ENCODE peak calls at places on chromosomes 13 and 19, in ten cellular contexts. X, O, M, F, B, J, Q, R, L and T are unnamed samples.

GRCh38 chr19:36963262-36963661 is 47.1 kb downstream of the ZNF568 start:
- DNase-seq in O (no peak), X (no peak), R (no peak), Q (no peak), L (no peak), M (no peak), F (no peak), B (no peak), J (no peak), T (no peak)

GRCh38 chr13:99414048-99414995 is 87.0 kb upstream of the TM9SF2 start:
- DNase-seq in J (peak), L (peak), Q (no peak), M (no peak), F (no peak), B (no peak), O (no peak), X (no peak), R (no peak), T (no peak)

GRCh38 chr13:74306496-74306895 is 172.3 kb upstream of the KLF12 start:
- DNase-seq in R (no peak), L (no peak), B (no peak), Q (no peak), F (no peak), X (peak), J (no peak), O (no peak), M (no peak), T (no peak)

GRCh38 chr13:105341758-105342157 is 1193.7 kb downstream of the EFNB2 start:
- DNase-seq in L (no peak), J (no peak), X (no peak), O (no peak), R (no peak), Q (no peak), B (no peak), M (no peak), F (no peak), T (no peak)

GRCh38 chr19:13459351-13459750 is 46.9 kb downstream of the CACNA1A start:
- DNase-seq in R (no peak), B (no peak), J (no peak), M (peak), Q (no peak), X (no peak), L (no peak), F (no peak), O (no peak), T (no peak)

GRCh38 chr19:55702131-55702627 is 27.2 kb downstream of the EPN1 start:
- DNase-seq in X (no peak), B (no peak), R (no peak), M (peak), L (no peak), Q (no peak), J (peak), O (no peak), F (no peak), T (no peak)

GRCh38 chr19:18649371-18650047 is 12.7 kb downstream of the KLHL26 start:
- DNase-seq in Q (no peak), X (no peak), M (peak), L (no peak), F (no peak), R (peak), O (peak), B (no peak), J (no peak), T (peak)

GRCh38 chr13:100636441-100636840 is 38.2 kb downstream of the TMTC4 start:
- DNase-seq in X (no peak), L (no peak), J (no peak), O (no peak), R (no peak), B (no peak), F (no peak), Q (no peak), M (no peak), T (no peak)

GRCh38 chr19:37905936-37906867 is at the start of gene WDR87:
- DNase-seq in X (no peak), M (no peak), J (peak), O (peak), R (no peak), L (peak), F (peak), Q (no peak), B (no peak), T (peak)

GRCh38 chr19:34428549-34429285 is 536 bp downstream of the UBA2 start:
- DNase-seq in M (peak), J (no peak), L (no peak), R (peak), O (no peak), F (peak), X (no peak), B (no peak), Q (no peak), T (peak)

GRCh38 chr13:19685034-19685433 is 51.6 kb downstream of the MPHOSPH8 start:
- DNase-seq in O (no peak), F (no peak), B (no peak), X (no peak), J (no peak), M (no peak), Q (no peak), R (no peak), L (peak), T (no peak)

GRCh38 chr13:112893570-112894422 is 75.2 kb upstream of the MCF2L start:
- DNase-seq in J (no peak), M (no peak), Q (no peak), R (no peak), F (peak), X (no peak), L (peak), O (no peak), B (no peak), T (peak)

GRCh38 chr13:48749699-48750473 is 96.2 kb downstream of the CYSLTR2 start:
- DNase-seq in L (peak), F (peak), J (peak), Q (peak), X (peak), O (peak), B (peak), R (peak), M (peak), T (peak)

GRCh38 chr13:79995334-79995733 is 345.6 kb downstream of the SPRY2 start:
- DNase-seq in X (peak), B (no peak), L (no peak), O (no peak), R (no peak), J (no peak), Q (no peak), F (no peak), M (no peak), T (peak)

GRCh38 chr13:75650991-75651390 is 14.9 kb downstream of the LMO7 start:
- DNase-seq in X (no peak), J (no peak), F (no peak), Q (no peak), L (no peak), M (no peak), B (no peak), O (no peak), R (no peak), T (no peak)

GRCh38 chr19:55493052-55493649 is 4.9 kb downstream of the SSC5D start:
- DNase-seq in X (no peak), L (no peak), R (no peak), O (no peak), Q (no peak), F (no peak), B (no peak), J (no peak), M (no peak), T (no peak)

GRCh38 chr13:32334676-32335075 is 19.4 kb downstream of the BRCA2 start:
- DNase-seq in J (no peak), L (no peak), R (no peak), X (no peak), B (no peak), Q (no peak), O (no peak), M (no peak), F (no peak), T (no peak)

GRCh38 chr13:35771898-35772297 is 295.4 kb upstream of the MAB21L1 start:
- DNase-seq in X (peak), R (no peak), M (no peak), F (no peak), B (no peak), J (no peak), Q (peak), O (no peak), L (no peak), T (peak)

GRCh38 chr13:43963726-43964125 is 84.0 kb downstream of the LACC1 start:
- DNase-seq in B (no peak), Q (no peak), J (no peak), R (no peak), L (no peak), F (peak), M (no peak), X (no peak), O (no peak), T (no peak)

GRCh38 chr19:27859689-27860088 is 1353.3 kb downstream of the UQCRFS1 start:
- DNase-seq in R (no peak), L (no peak), Q (no peak), X (no peak), F (no peak), B (no peak), O (no peak), J (no peak), M (no peak), T (no peak)

GRCh38 chr13:33642374-33643065 is 175.4 kb upstream of the RFC3 start:
- DNase-seq in F (peak), L (no peak), R (peak), O (no peak), Q (peak), B (no peak), M (peak), X (no peak), J (peak), T (peak)

GRCh38 chr13:79589605-79590511 is 108.9 kb downstream of the NDFIP2 start:
- DNase-seq in R (no peak), M (no peak), F (peak), O (no peak), B (no peak), X (no peak), Q (no peak), J (no peak), L (no peak), T (no peak)

GRCh38 chr19:29714953-29715694 is at the start of gene C19orf12:
- DNase-seq in L (peak), X (no peak), Q (no peak), B (no peak), J (no peak), R (peak), O (peak), M (peak), F (peak), T (peak)

DNA sequence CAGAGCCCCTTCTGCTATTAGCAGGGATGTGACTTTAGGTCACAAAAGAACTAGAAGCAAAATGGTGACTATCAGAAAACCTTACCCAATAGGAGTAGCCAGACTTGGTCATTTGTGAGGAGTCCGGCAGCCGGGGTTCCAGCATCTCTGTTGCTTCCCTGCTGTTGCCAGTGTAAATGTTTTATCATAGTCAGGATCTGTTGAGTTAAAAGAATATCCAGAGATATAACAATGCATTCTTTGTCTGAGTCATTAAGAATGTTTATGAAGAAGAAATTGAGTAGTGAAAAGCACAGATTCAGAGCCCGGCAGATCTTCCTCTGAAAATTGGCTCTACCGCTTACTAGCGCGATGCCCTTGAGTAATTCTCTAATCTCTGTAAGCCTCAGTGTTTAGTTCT is 84.2 kb downstream of the COL4A2 start:
- DNase-seq in Q (no peak), M (no peak), L (no peak), R (no peak), X (no peak), J (no peak), F (no peak), B (no peak), O (no peak), T (peak)
- TF ChIP-seq CTCF in Q (no peak), M (no peak), L (no peak), R (no peak), X (no peak), J (no peak), F (no peak), B (no peak), O (no peak), T (no peak)

DNA sequence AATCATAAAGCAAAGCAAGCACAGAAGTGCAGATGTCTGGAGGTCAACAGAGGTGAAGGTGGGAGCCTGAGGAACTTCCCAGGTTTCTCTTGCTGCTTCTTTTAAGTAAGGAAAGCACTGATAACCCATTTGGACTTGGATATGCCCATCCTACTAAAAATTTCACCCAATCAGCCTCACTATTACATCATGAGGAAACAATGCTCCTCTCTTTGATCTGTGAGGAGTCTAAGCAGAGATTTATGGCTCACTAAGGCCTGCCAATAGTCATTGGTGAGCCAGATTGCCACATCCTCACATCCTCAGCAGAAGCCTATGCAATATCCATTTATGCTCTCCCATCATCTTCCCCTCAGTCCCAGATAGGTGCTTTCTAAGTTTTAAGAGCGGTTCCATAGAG is 98.7 kb downstream of the EPSTI1 start:
- DNase-seq in L (no peak), M (peak), F (peak), J (no peak), X (no peak), O (no peak), B (no peak), R (no peak), Q (no peak), T (peak)
- H3K4me3 ChIP-seq in L (no peak), M (no peak), F (no peak), J (no peak), X (no peak), O (no peak), B (no peak), R (no peak), Q (no peak), T (no peak)

DNA sequence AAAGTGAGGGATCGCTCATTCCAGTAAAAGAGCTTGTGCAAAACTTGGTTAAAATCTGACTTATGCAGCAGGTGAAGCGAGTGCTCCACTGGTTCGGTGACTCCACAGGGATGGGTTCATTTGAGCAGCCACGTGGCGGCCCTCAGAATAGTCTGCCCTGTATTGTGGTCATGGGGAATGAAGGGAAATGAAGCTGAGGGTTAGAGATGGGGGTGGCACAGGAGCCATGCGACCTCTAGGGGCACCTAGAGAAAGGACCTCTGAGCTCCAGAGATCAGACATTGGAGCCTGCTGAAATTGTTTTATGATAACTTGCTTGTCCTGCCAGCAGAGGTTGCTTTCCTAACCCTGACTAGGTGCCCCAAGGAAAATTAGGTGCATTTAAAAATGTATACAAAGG is 26.6 kb downstream of the CBY2 start:
- DNase-seq in Q (no peak), R (no peak), L (no peak), J (no peak), F (peak), M (no peak), O (no peak), X (no peak), B (no peak), T (no peak)
- TF ChIP-seq CTCF in Q (peak), R (peak), L (no peak), J (no peak), F (peak), M (no peak), O (no peak), X (peak), B (no peak), T (no peak)

DNA sequence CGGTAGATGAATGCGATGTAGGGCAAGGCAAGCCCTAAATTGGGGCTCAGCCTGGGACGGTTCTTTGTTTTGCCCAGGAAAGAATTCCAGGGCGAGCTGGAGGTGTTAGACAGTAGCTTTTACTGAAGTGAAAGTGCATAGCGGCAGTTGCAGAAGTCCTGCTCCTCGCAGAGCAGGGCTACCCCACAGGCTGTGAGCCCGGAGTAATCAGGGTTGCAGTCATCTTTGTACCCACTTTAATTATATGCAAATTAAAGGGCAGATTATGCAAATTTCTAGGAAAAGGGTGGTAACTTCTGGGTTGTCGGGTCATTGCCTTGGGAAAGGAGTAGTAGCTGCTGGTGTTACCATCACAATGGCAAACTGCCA is 30.5 kb downstream of the VAV1 start:
- DNase-seq in M (no peak), O (no peak), Q (no peak), L (no peak), B (no peak), J (no peak), X (no peak), F (peak), R (no peak), T (no peak)
- H3K4me3 ChIP-seq in M (no peak), O (no peak), Q (no peak), L (no peak), B (no peak), J (no peak), X (no peak), F (no peak), R (no peak), T (no peak)

GRCh38 chr13:41942462-41943094 is 18.3 kb downstream of the VWA8 start:
- DNase-seq in O (no peak), L (no peak), Q (peak), B (no peak), M (no peak), X (no peak), F (peak), J (no peak), R (no peak), T (peak)
- TF ChIP-seq CTCF in O (no peak), L (no peak), Q (peak), B (no peak), M (no peak), X (peak), F (peak), J (no peak), R (peak), T (peak)

GRCh38 chr13:52847322-52847681 is 1.1 kb downstream of the PCDH8 start:
- DNase-seq in M (no peak), B (no peak), O (no peak), J (no peak), F (no peak), R (no peak), X (no peak), Q (no peak), L (peak), T (no peak)
- H3K4me3 ChIP-seq in M (no peak), B (no peak), O (no peak), J (peak), F (no peak), R (peak), X (no peak), Q (no peak), L (no peak), T (no peak)